ENCODE peak calls at places on chromosomes 7 and 10, in five cellular contexts. U is cardiac muscle cell, W is mesothelial cell of epicardium, I is heart right ventricle, E is mammary epithelial cell. X is an unnamed sample.

GRCh38 chr7:47034180-47034579 is 547.7 kb downstream of the TNS3 start:
- DNase-seq in E (no peak), I (no peak), W (no peak), U (no peak), X (no peak)

GRCh38 chr10:105973252-105973877 is 1191.1 kb downstream of the SORCS1 start:
- DNase-seq in W (no peak), U (no peak), I (no peak), E (no peak), X (no peak)

GRCh38 chr10:9781681-9782080 is 1236.0 kb upstream of the CELF2 start:
- DNase-seq in U (no peak), W (no peak), E (no peak), I (no peak), X (no peak)

GRCh38 chr10:96133135-96133534 is 3.0 kb downstream of the ZNF518A start:
- DNase-seq in U (no peak), I (no peak), E (peak), W (no peak), X (no peak)

GRCh38 chr7:90605055-90605454 is 8.9 kb downstream of the CDK14 start:
- DNase-seq in E (no peak), I (no peak), W (no peak), U (no peak), X (no peak)

GRCh38 chr10:33139191-33139646 is 181.2 kb upstream of the ITGB1 start:
- DNase-seq in U (no peak), E (no peak), I (no peak), W (no peak), X (no peak)

GRCh38 chr10:75111367-75111905 is at the start of gene SAMD8:
- DNase-seq in I (peak), E (peak), W (peak), U (peak), X (peak)

GRCh38 chr7:102080371-102081243 is 206.1 kb upstream of the SH2B2 start:
- DNase-seq in E (no peak), W (no peak), U (no peak), I (no peak), X (no peak)

GRCh38 chr10:104328916-104329710 is 9.2 kb downstream of the ITPRIP start:
- DNase-seq in E (peak), I (peak), U (no peak), W (no peak), X (peak)

GRCh38 chr10:14953452-14954000 is 370 bp downstream of the DCLRE1C start:
- DNase-seq in W (peak), I (peak), U (peak), E (peak), X (no peak)

GRCh38 chr10:97828721-97829120 is 20.9 kb upstream of the GOLGA7B start:
- DNase-seq in W (no peak), I (no peak), E (no peak), U (no peak), X (no peak)

GRCh38 chr7:144408116-144408515 is 4.6 kb upstream of the NOBOX start:
- DNase-seq in W (no peak), E (peak), I (no peak), U (no peak), X (no peak)

GRCh38 chr7:99997545-99998137 is 17.8 kb upstream of the ZKSCAN1 start:
- DNase-seq in I (peak), W (no peak), E (no peak), U (peak), X (peak)

GRCh38 chr7:157397751-157398691 is 61.2 kb downstream of the DNAJB6 start:
- DNase-seq in U (peak), E (peak), I (peak), W (no peak), X (peak)

GRCh38 chr7:28298870-28299484 is 113.3 kb upstream of the CREB5 start:
- DNase-seq in W (no peak), U (peak), E (peak), I (peak), X (peak)
- TF ChIP-seq CTCF in W (no peak), U (peak), E (peak), I (peak), X (peak)

DNA sequence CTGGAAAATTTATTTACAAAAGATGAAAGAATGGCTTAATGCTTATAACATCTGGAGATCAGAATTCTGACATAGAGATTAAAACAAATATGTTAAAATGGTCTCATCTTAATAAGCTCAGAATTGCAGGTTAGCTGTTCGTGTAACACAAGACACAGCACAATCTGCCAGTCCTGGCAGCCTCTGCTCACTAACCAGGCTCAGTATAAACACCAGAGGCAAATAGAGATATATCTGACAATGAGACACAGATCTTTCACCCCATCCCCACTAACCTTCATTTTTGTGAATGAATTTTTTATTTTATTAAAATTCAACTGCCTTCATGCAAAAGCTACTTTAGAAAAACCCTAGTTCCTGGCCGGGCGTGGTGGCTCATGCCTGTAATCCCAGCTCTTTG is 51.8 kb downstream of the RELN start:
- DNase-seq in W (no peak), U (no peak), E (no peak), I (no peak), X (no peak)
- TF ChIP-seq CTCF in W (no peak), U (no peak), E (no peak), I (no peak), X (no peak)

GRCh38 chr10:130545122-130545521 is 408.9 kb downstream of the GLRX3 start:
- DNase-seq in W (no peak), U (no peak), E (no peak), I (no peak), X (no peak)

GRCh38 chr10:130546841-130547240 is 410.6 kb downstream of the GLRX3 start:
- DNase-seq in U (no peak), I (no peak), W (no peak), E (no peak), X (no peak)

GRCh38 chr10:130550952-130551674 is 414.9 kb downstream of the GLRX3 start:
- DNase-seq in E (no peak), I (no peak), U (no peak), W (no peak), X (no peak)

GRCh38 chr10:130543787-130544186 is 407.6 kb downstream of the GLRX3 start:
- DNase-seq in I (no peak), W (no peak), U (no peak), E (no peak), X (no peak)

DNA sequence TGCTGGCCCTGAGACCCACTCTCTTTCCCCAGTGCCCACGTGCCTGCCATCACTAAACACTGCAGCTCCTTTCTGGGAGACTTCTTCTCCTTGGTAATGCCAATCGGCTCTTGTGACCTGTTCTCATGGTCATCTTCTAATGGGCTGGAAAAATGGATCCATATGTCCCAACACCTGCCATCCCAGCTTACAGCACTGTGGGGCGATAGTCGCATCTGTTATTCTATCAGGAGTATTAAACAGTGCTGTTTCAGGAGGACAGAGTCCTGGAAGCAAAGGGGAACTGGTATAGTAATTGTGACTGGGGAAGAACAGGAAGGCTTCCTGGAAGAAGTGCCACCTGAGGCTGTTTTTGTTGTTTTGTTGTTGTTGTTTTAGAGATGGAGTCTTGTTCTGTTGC is 411.2 kb downstream of the GLRX3 start:
- DNase-seq in I (no peak), U (peak), E (no peak), W (no peak), X (no peak)
- TF ChIP-seq CTCF in I (no peak), U (no peak), E (no peak), W (no peak), X (no peak)

GRCh38 chr7:106037489-106038176 is 74.5 kb downstream of the SYPL1 start:
- DNase-seq in I (no peak), W (no peak), U (no peak), E (no peak), X (no peak)

GRCh38 chr7:106038289-106038688 is 73.8 kb downstream of the SYPL1 start:
- DNase-seq in E (no peak), W (no peak), I (no peak), U (no peak), X (no peak)

GRCh38 chr7:106041140-106041717 is 70.9 kb downstream of the SYPL1 start:
- DNase-seq in E (peak), U (peak), W (no peak), I (no peak), X (peak)

GRCh38 chr7:106038916-106039315 is 73.2 kb downstream of the SYPL1 start:
- DNase-seq in E (no peak), W (no peak), U (no peak), I (no peak), X (no peak)

GRCh38 chr7:106039486-106040060 is 72.5 kb downstream of the SYPL1 start:
- DNase-seq in W (no peak), I (no peak), U (peak), E (no peak), X (peak)
- TF ChIP-seq CTCF in W (no peak), I (no peak), U (peak), E (no peak), X (peak)

GRCh38 chr10:113027574-113028392 is 77.7 kb downstream of the TCF7L2 start:
- DNase-seq in W (no peak), E (no peak), I (no peak), U (no peak), X (peak)
- TF ChIP-seq CTCF in W (no peak), E (no peak), I (no peak), U (no peak), X (no peak)

GRCh38 chr10:73979428-73980407 is 18.2 kb upstream of the VCL start:
- DNase-seq in E (no peak), I (no peak), W (no peak), U (no peak), X (no peak)
- TF ChIP-seq CTCF in E (no peak), I (no peak), W (no peak), U (no peak), X (no peak)